ENCODE peak calls at places on chromosomes 12 and 14, in four cellular contexts. V is coronary artery, U is germinal center, H is T-cell. P is an unnamed sample.
A peak's percentile ranks its signal among the peaks of the same experiment; 100 is the strongest.

GRCh38 chr14:45838597-45838996 is 585.6 kb upstream of the MIS18BP1 start:
- DNase-seq in H (no peak), V (no peak), U (no peak), P (peak; percentile 4)

GRCh38 chr12:30794591-30795409 is 40.0 kb upstream of the CAPRIN2 start:
- DNase-seq in V (no peak), H (no peak), U (no peak), P (no peak)

GRCh38 chr12:6180300-6181051 is 19.7 kb upstream of the CD9 start:
- DNase-seq in V (peak; percentile 87), U (no peak), H (no peak), P (no peak)

GRCh38 chr12:57905812-57906475 is 35.4 kb upstream of the ATP23 start:
- DNase-seq in V (no peak), H (no peak), U (no peak), P (no peak)

GRCh38 chr12:27511723-27512045 is 12.3 kb upstream of the PPFIBP1 start:
- DNase-seq in U (no peak), H (no peak), V (no peak), P (no peak)

GRCh38 chr14:103144085-103144484 is 20.8 kb downstream of the TNFAIP2 start:
- DNase-seq in U (no peak), H (no peak), V (no peak), P (no peak)

GRCh38 chr12:21989819-21990412 is 48.7 kb upstream of the ABCC9 start:
- DNase-seq in V (no peak), H (no peak), U (no peak), P (peak; percentile 50)

GRCh38 chr14:55440385-55440784 is at the start of gene TBPL2:
- DNase-seq in H (no peak), U (no peak), V (no peak), P (no peak)

GRCh38 chr12:34605955-34606748 is 583.9 kb downstream of the ALG10 start:
- DNase-seq in U (no peak), V (peak; percentile 57), H (no peak), P (no peak)

GRCh38 chr14:34931206-34931605 is 51.6 kb upstream of the SRP54 start:
- DNase-seq in V (no peak), H (peak; percentile 52), U (no peak), P (no peak)

GRCh38 chr12:47828967-47829482 is 9.3 kb upstream of the HDAC7 start:
- DNase-seq in H (no peak), V (peak; percentile 88), U (no peak), P (no peak)

GRCh38 chr12:108446766-108447165 is 68.3 kb upstream of the FICD start:
- DNase-seq in H (no peak), V (no peak), U (no peak), P (no peak)

GRCh38 chr12:49545815-49546214 is 7.0 kb downstream of the KCNH3 start:
- DNase-seq in U (no peak), V (no peak), H (no peak), P (no peak)

GRCh38 chr14:35231207-35231755 is 60.9 kb upstream of the PSMA6 start:
- DNase-seq in U (no peak), H (no peak), V (no peak), P (no peak)

GRCh38 chr14:104891664-104892500 is 26.8 kb downstream of the CEP170B start:
- DNase-seq in U (no peak), H (no peak), V (no peak), P (peak; percentile 9)

GRCh38 chr14:69887740-69888657 is 8.8 kb downstream of the SMOC1 start:
- DNase-seq in U (no peak), V (no peak), H (no peak), P (no peak)

GRCh38 chr12:3277261-3277943 is 200.2 kb downstream of the TSPAN9 start:
- DNase-seq in U (no peak), V (no peak), H (no peak), P (no peak)

GRCh38 chr12:15918066-15918465 is 6.9 kb downstream of the DERA start:
- DNase-seq in H (no peak), U (no peak), V (no peak), P (no peak)

GRCh38 chr12:2959194-2959507 is at the start of gene TEAD4:
- DNase-seq in V (no peak), U (peak; percentile 50), H (no peak), P (no peak)

GRCh38 chr14:68841030-68841809 is 48.4 kb upstream of the ZFP36L1 start:
- DNase-seq in H (no peak), V (no peak), U (no peak), P (no peak)

GRCh38 chr12:55831407-55831880 is 2.1 kb upstream of the DNAJC14 start:
- DNase-seq in H (no peak), V (no peak), U (no peak), P (no peak)

GRCh38 chr14:96792003-96792402 is 5.2 kb upstream of the VRK1 start:
- DNase-seq in V (no peak), H (no peak), U (no peak), P (no peak)

GRCh38 chr14:74620497-74620921 is 8.5 kb upstream of the LTBP2 start:
- DNase-seq in V (no peak), H (no peak), U (no peak), P (no peak)

GRCh38 chr14:88005978-88006851 is 1.3 kb downstream of the GPR65 start:
- DNase-seq in H (peak; percentile 74), U (peak; percentile 38), V (no peak), P (peak; percentile 81)

GRCh38 chr12:31035944-31036665 is 37.6 kb upstream of the DDX11 start:
- DNase-seq in V (no peak), U (no peak), H (no peak), P (no peak)

GRCh38 chr12:132710062-132710421 is 600 bp upstream of the PGAM5 start:
- DNase-seq in H (no peak), U (peak; percentile 27), V (no peak), P (no peak)

GRCh38 chr12:132908145-132909029 is 21.0 kb upstream of the CHFR start:
- DNase-seq in H (peak; percentile 94), U (peak; percentile 95), V (peak; percentile 97), P (no peak)

GRCh38 chr12:12718382-12718761 is 1.2 kb downstream of the CDKN1B start:
- DNase-seq in H (no peak), V (no peak), U (no peak), P (no peak)

GRCh38 chr12:116200812-116201211 is 76.7 kb downstream of the MED13L start:
- DNase-seq in V (no peak), U (no peak), H (no peak), P (no peak)

GRCh38 chr14:70909788-70910614 is 2.7 kb downstream of the PCNX1 start:
- DNase-seq in U (no peak), V (no peak), H (no peak), P (no peak)

GRCh38 chr12:57611810-57612710 is 825 bp downstream of the ARHGEF25 start:
- DNase-seq in U (no peak), H (no peak), V (no peak), P (no peak)

GRCh38 chr14:105582639-105583038 is 56.3 kb downstream of the TMEM121 start:
- DNase-seq in U (no peak), H (no peak), V (peak; percentile 84), P (peak; percentile 22)

GRCh38 chr12:129363041-129363440 is 509.8 kb downstream of the GLT1D1 start:
- DNase-seq in H (no peak), V (no peak), U (no peak), P (no peak)